ENCODE peak calls at places on chromosomes 13 and 19, in ten cellular contexts. One of them, this sample, is unnamed.

GRCh38 chr19:1445932-1446712 is 3.8 kb upstream of the APC2 start:
- DNase-seq in A172: no peak
- DNase-seq in stimulated activated naive B cell treated with anti-CD40 and anti-IgM and Interleukin-4, amounts not matched to agents 10 μg/mL and 1 μg/mL and 100 μg/mL, for 72 hours: no peak
- DNase-seq in stimulated activated CD8-positive, alpha-beta memory T cell treated with anti-CD3 and anti-CD28 coated beads, Interleukin-12 subunit alpha, Interleukin-12 subunit beta, amount 100 ng/mL, for 4 hours: no peak
- DNase-seq in nephron progenitor cell: peak
- DNase-seq in activated CD8-positive, alpha-beta memory T cell treated with anti-CD3 and anti-CD28 coated beads, Interleukin-2, amount 50 U/mL, for 48 hours: no peak
- DNase-seq in substantia nigra: peak
- DNase-seq in neuronal stem cell: peak
- DNase-seq in AG04450: no peak
- DNase-seq in cardiac muscle cell: peak
- DNase-seq in this sample: no peak

GRCh38 chr19:30676990-30677679 is 305.0 kb downstream of the ZNF536 start:
- DNase-seq in stimulated activated naive B cell treated with anti-CD40 and anti-IgM and Interleukin-4, amounts not matched to agents 10 μg/mL and 1 μg/mL and 100 μg/mL, for 72 hours: no peak
- DNase-seq in A172: no peak
- DNase-seq in nephron progenitor cell: no peak
- DNase-seq in AG04450: no peak
- DNase-seq in activated CD8-positive, alpha-beta memory T cell treated with anti-CD3 and anti-CD28 coated beads, Interleukin-2, amount 50 U/mL, for 48 hours: no peak
- DNase-seq in substantia nigra: no peak
- DNase-seq in cardiac muscle cell: no peak
- DNase-seq in neuronal stem cell: no peak
- DNase-seq in stimulated activated CD8-positive, alpha-beta memory T cell treated with anti-CD3 and anti-CD28 coated beads, Interleukin-12 subunit alpha, Interleukin-12 subunit beta, amount 100 ng/mL, for 4 hours: no peak
- DNase-seq in this sample: no peak

GRCh38 chr13:109844396-109844795 is 58.0 kb upstream of the IRS2 start:
- DNase-seq in stimulated activated CD8-positive, alpha-beta memory T cell treated with anti-CD3 and anti-CD28 coated beads, Interleukin-12 subunit alpha, Interleukin-12 subunit beta, amount 100 ng/mL, for 4 hours: no peak
- DNase-seq in activated CD8-positive, alpha-beta memory T cell treated with anti-CD3 and anti-CD28 coated beads, Interleukin-2, amount 50 U/mL, for 48 hours: no peak
- DNase-seq in substantia nigra: no peak
- DNase-seq in cardiac muscle cell: peak
- DNase-seq in AG04450: peak
- DNase-seq in A172: peak
- DNase-seq in stimulated activated naive B cell treated with anti-CD40 and anti-IgM and Interleukin-4, amounts not matched to agents 10 μg/mL and 1 μg/mL and 100 μg/mL, for 72 hours: no peak
- DNase-seq in neuronal stem cell: no peak
- DNase-seq in nephron progenitor cell: no peak
- DNase-seq in this sample: no peak

GRCh38 chr13:26062853-26063444 is 11.1 kb upstream of the SHISA2 start:
- DNase-seq in stimulated activated naive B cell treated with anti-CD40 and anti-IgM and Interleukin-4, amounts not matched to agents 10 μg/mL and 1 μg/mL and 100 μg/mL, for 72 hours: no peak
- DNase-seq in AG04450: no peak
- DNase-seq in nephron progenitor cell: peak
- DNase-seq in A172: peak
- DNase-seq in stimulated activated CD8-positive, alpha-beta memory T cell treated with anti-CD3 and anti-CD28 coated beads, Interleukin-12 subunit alpha, Interleukin-12 subunit beta, amount 100 ng/mL, for 4 hours: no peak
- DNase-seq in cardiac muscle cell: peak
- DNase-seq in activated CD8-positive, alpha-beta memory T cell treated with anti-CD3 and anti-CD28 coated beads, Interleukin-2, amount 50 U/mL, for 48 hours: no peak
- DNase-seq in neuronal stem cell: peak
- DNase-seq in substantia nigra: peak
- DNase-seq in this sample: peak

GRCh38 chr13:95191821-95192220 is 109.4 kb downstream of the ABCC4 start:
- DNase-seq in cardiac muscle cell: peak
- DNase-seq in nephron progenitor cell: peak
- DNase-seq in activated CD8-positive, alpha-beta memory T cell treated with anti-CD3 and anti-CD28 coated beads, Interleukin-2, amount 50 U/mL, for 48 hours: peak
- DNase-seq in stimulated activated naive B cell treated with anti-CD40 and anti-IgM and Interleukin-4, amounts not matched to agents 10 μg/mL and 1 μg/mL and 100 μg/mL, for 72 hours: peak
- DNase-seq in AG04450: peak
- DNase-seq in A172: peak
- DNase-seq in stimulated activated CD8-positive, alpha-beta memory T cell treated with anti-CD3 and anti-CD28 coated beads, Interleukin-12 subunit alpha, Interleukin-12 subunit beta, amount 100 ng/mL, for 4 hours: peak
- DNase-seq in substantia nigra: peak
- DNase-seq in neuronal stem cell: peak
- DNase-seq in this sample: peak

GRCh38 chr13:111388851-111389500 is 68.5 kb downstream of the TEX29 start:
- DNase-seq in stimulated activated CD8-positive, alpha-beta memory T cell treated with anti-CD3 and anti-CD28 coated beads, Interleukin-12 subunit alpha, Interleukin-12 subunit beta, amount 100 ng/mL, for 4 hours: no peak
- DNase-seq in neuronal stem cell: no peak
- DNase-seq in cardiac muscle cell: no peak
- DNase-seq in activated CD8-positive, alpha-beta memory T cell treated with anti-CD3 and anti-CD28 coated beads, Interleukin-2, amount 50 U/mL, for 48 hours: peak
- DNase-seq in AG04450: no peak
- DNase-seq in nephron progenitor cell: no peak
- DNase-seq in A172: no peak
- DNase-seq in stimulated activated naive B cell treated with anti-CD40 and anti-IgM and Interleukin-4, amounts not matched to agents 10 μg/mL and 1 μg/mL and 100 μg/mL, for 72 hours: no peak
- DNase-seq in substantia nigra: no peak
- DNase-seq in this sample: peak

GRCh38 chr19:13172335-13173128 is 22.3 kb downstream of the IER2 start:
- DNase-seq in neuronal stem cell: no peak
- DNase-seq in substantia nigra: no peak
- DNase-seq in activated CD8-positive, alpha-beta memory T cell treated with anti-CD3 and anti-CD28 coated beads, Interleukin-2, amount 50 U/mL, for 48 hours: peak
- DNase-seq in nephron progenitor cell: no peak
- DNase-seq in A172: peak
- DNase-seq in stimulated activated CD8-positive, alpha-beta memory T cell treated with anti-CD3 and anti-CD28 coated beads, Interleukin-12 subunit alpha, Interleukin-12 subunit beta, amount 100 ng/mL, for 4 hours: peak
- DNase-seq in stimulated activated naive B cell treated with anti-CD40 and anti-IgM and Interleukin-4, amounts not matched to agents 10 μg/mL and 1 μg/mL and 100 μg/mL, for 72 hours: peak
- DNase-seq in AG04450: no peak
- DNase-seq in cardiac muscle cell: peak
- DNase-seq in this sample: peak

GRCh38 chr13:29761815-29762214 is 88.6 kb downstream of the UBL3 start:
- DNase-seq in substantia nigra: no peak
- DNase-seq in nephron progenitor cell: no peak
- DNase-seq in A172: no peak
- DNase-seq in stimulated activated naive B cell treated with anti-CD40 and anti-IgM and Interleukin-4, amounts not matched to agents 10 μg/mL and 1 μg/mL and 100 μg/mL, for 72 hours: no peak
- DNase-seq in cardiac muscle cell: no peak
- DNase-seq in activated CD8-positive, alpha-beta memory T cell treated with anti-CD3 and anti-CD28 coated beads, Interleukin-2, amount 50 U/mL, for 48 hours: no peak
- DNase-seq in AG04450: no peak
- DNase-seq in neuronal stem cell: no peak
- DNase-seq in stimulated activated CD8-positive, alpha-beta memory T cell treated with anti-CD3 and anti-CD28 coated beads, Interleukin-12 subunit alpha, Interleukin-12 subunit beta, amount 100 ng/mL, for 4 hours: no peak
- DNase-seq in this sample: no peak

GRCh38 chr19:1385816-1386215 is 2.1 kb downstream of the NDUFS7 start:
- DNase-seq in activated CD8-positive, alpha-beta memory T cell treated with anti-CD3 and anti-CD28 coated beads, Interleukin-2, amount 50 U/mL, for 48 hours: no peak
- DNase-seq in nephron progenitor cell: no peak
- DNase-seq in substantia nigra: no peak
- DNase-seq in A172: no peak
- DNase-seq in stimulated activated naive B cell treated with anti-CD40 and anti-IgM and Interleukin-4, amounts not matched to agents 10 μg/mL and 1 μg/mL and 100 μg/mL, for 72 hours: no peak
- DNase-seq in neuronal stem cell: no peak
- DNase-seq in cardiac muscle cell: no peak
- DNase-seq in AG04450: no peak
- DNase-seq in stimulated activated CD8-positive, alpha-beta memory T cell treated with anti-CD3 and anti-CD28 coated beads, Interleukin-12 subunit alpha, Interleukin-12 subunit beta, amount 100 ng/mL, for 4 hours: no peak
- DNase-seq in this sample: no peak

GRCh38 chr19:18435848-18436631 is 1.9 kb downstream of the ISYNA1 start:
- DNase-seq in substantia nigra: no peak
- DNase-seq in AG04450: no peak
- DNase-seq in nephron progenitor cell: no peak
- DNase-seq in neuronal stem cell: no peak
- DNase-seq in A172: no peak
- DNase-seq in cardiac muscle cell: no peak
- DNase-seq in stimulated activated CD8-positive, alpha-beta memory T cell treated with anti-CD3 and anti-CD28 coated beads, Interleukin-12 subunit alpha, Interleukin-12 subunit beta, amount 100 ng/mL, for 4 hours: no peak
- DNase-seq in activated CD8-positive, alpha-beta memory T cell treated with anti-CD3 and anti-CD28 coated beads, Interleukin-2, amount 50 U/mL, for 48 hours: no peak
- DNase-seq in stimulated activated naive B cell treated with anti-CD40 and anti-IgM and Interleukin-4, amounts not matched to agents 10 μg/mL and 1 μg/mL and 100 μg/mL, for 72 hours: no peak
- DNase-seq in this sample: no peak

GRCh38 chr13:102571075-102571474 is 25.7 kb upstream of the TPP2 start:
- DNase-seq in AG04450: no peak
- DNase-seq in stimulated activated naive B cell treated with anti-CD40 and anti-IgM and Interleukin-4, amounts not matched to agents 10 μg/mL and 1 μg/mL and 100 μg/mL, for 72 hours: no peak
- DNase-seq in neuronal stem cell: no peak
- DNase-seq in substantia nigra: no peak
- DNase-seq in nephron progenitor cell: no peak
- DNase-seq in cardiac muscle cell: peak
- DNase-seq in stimulated activated CD8-positive, alpha-beta memory T cell treated with anti-CD3 and anti-CD28 coated beads, Interleukin-12 subunit alpha, Interleukin-12 subunit beta, amount 100 ng/mL, for 4 hours: no peak
- DNase-seq in activated CD8-positive, alpha-beta memory T cell treated with anti-CD3 and anti-CD28 coated beads, Interleukin-2, amount 50 U/mL, for 48 hours: no peak
- DNase-seq in A172: no peak
- DNase-seq in this sample: no peak

GRCh38 chr19:40365613-40366401 is 17.3 kb downstream of the PLD3 start:
- DNase-seq in stimulated activated CD8-positive, alpha-beta memory T cell treated with anti-CD3 and anti-CD28 coated beads, Interleukin-12 subunit alpha, Interleukin-12 subunit beta, amount 100 ng/mL, for 4 hours: peak
- DNase-seq in activated CD8-positive, alpha-beta memory T cell treated with anti-CD3 and anti-CD28 coated beads, Interleukin-2, amount 50 U/mL, for 48 hours: peak
- DNase-seq in substantia nigra: peak
- DNase-seq in neuronal stem cell: peak
- DNase-seq in cardiac muscle cell: peak
- DNase-seq in nephron progenitor cell: peak
- DNase-seq in AG04450: peak
- DNase-seq in A172: peak
- DNase-seq in stimulated activated naive B cell treated with anti-CD40 and anti-IgM and Interleukin-4, amounts not matched to agents 10 μg/mL and 1 μg/mL and 100 μg/mL, for 72 hours: no peak
- DNase-seq in this sample: no peak

This sample was measured in activated naive CD4-positive, alpha-beta T cell treated with anti-CD3 and anti-CD28 coated beads, Interleukin-2, amount 50 U/mL, for 72 hours.